ENCODE peak calls at places on chromosomes 11 and 22, in seven cellular contexts. U is activated CD4-positive, alpha-beta T cell treated with anti-CD3 and anti-CD28 coated beads for 4 hours; V is ovary; Q is DMS153; R is thoracic aorta; O is stimulated activated CD4-positive, alpha-beta T cell treated with anti-CD3 and anti-CD28 coated beads, Interleukin-2, amount 100 ng/mL, for 48 hours; E is EL. J is an unnamed sample.

GRCh38 chr22:39244496-39245129 is at the start of gene PDGFB:
- DNase-seq in Q (peak; percentile 23), O (no peak), V (no peak), U (no peak), R (no peak), E (peak; percentile 31), J (no peak)

GRCh38 chr11:47398011-47398410 is 10.4 kb upstream of the SLC39A13 start:
- DNase-seq in Q (no peak), E (no peak), O (no peak), V (no peak), R (no peak), U (no peak), J (no peak)

GRCh38 chr22:50698546-50698945 is 25.9 kb downstream of the SHANK3 start:
- DNase-seq in V (peak; percentile 7), Q (no peak), E (no peak), R (no peak), U (no peak), O (no peak), J (no peak)

GRCh38 chr11:34495724-34496377 is 17.7 kb downstream of the ELF5 start:
- DNase-seq in V (no peak), O (no peak), R (no peak), Q (no peak), E (no peak), U (no peak), J (no peak)

GRCh38 chr11:11313426-11313825 is 39.6 kb downstream of the CSNK2A3 start:
- DNase-seq in Q (peak; percentile 6), O (no peak), V (no peak), U (no peak), E (no peak), R (no peak), J (no peak)

GRCh38 chr11:83975984-83976383 is 689.8 kb upstream of the CCDC90B start:
- DNase-seq in U (no peak), E (no peak), V (no peak), O (no peak), R (no peak), Q (no peak), J (no peak)

GRCh38 chr11:548700-549603 is 11.6 kb downstream of the LMNTD2 start:
- DNase-seq in V (no peak), R (no peak), O (no peak), Q (no peak), U (no peak), E (no peak), J (no peak)

GRCh38 chr22:23457586-23457985 is 122.5 kb downstream of the IGLL1 start:
- DNase-seq in V (peak; percentile 45), Q (peak; percentile 43), R (no peak), U (no peak), O (no peak), E (no peak), J (no peak)

GRCh38 chr22:49670610-49671330 is 156.9 kb downstream of the BRD1 start:
- DNase-seq in O (no peak), E (no peak), R (no peak), V (peak; percentile 11), Q (no peak), U (no peak), J (no peak)

J was measured in CMK.